ENCODE peak calls at places on chromosome 11, in nine cellular contexts. M, Q, D, P, T, X, I, B and L are unnamed samples.

GRCh38 chr11:111530091-111530490 is 10.4 kb upstream of the LAYN start:
- DNase-seq in P (no peak), B (no peak), T (no peak), Q (no peak), I (no peak), D (no peak), X (no peak), M (no peak), L (no peak)

GRCh38 chr11:93704237-93704636 is 37.1 kb downstream of the TAF1D start:
- DNase-seq in T (peak), Q (no peak), M (peak), B (no peak), I (no peak), D (no peak), P (no peak), X (no peak), L (no peak)

GRCh38 chr11:77171885-77172665 is 44.0 kb downstream of the MYO7A start:
- DNase-seq in P (no peak), T (no peak), D (no peak), M (peak), Q (no peak), X (peak), B (no peak), I (no peak), L (peak)

GRCh38 chr11:28448186-28448585 is 340.0 kb downstream of the METTL15 start:
- DNase-seq in D (no peak), I (no peak), M (no peak), X (no peak), B (no peak), T (no peak), P (no peak), Q (no peak), L (no peak)

GRCh38 chr11:78795862-78796261 is 221.2 kb upstream of the NARS2 start:
- DNase-seq in D (no peak), B (no peak), M (no peak), T (no peak), Q (peak), X (peak), P (no peak), I (no peak), L (no peak)

GRCh38 chr11:23217072-23217471 is 356.8 kb upstream of the CCDC179 start:
- DNase-seq in B (no peak), Q (no peak), D (no peak), P (no peak), M (no peak), I (no peak), T (no peak), X (no peak), L (no peak)

GRCh38 chr11:112532506-112532905 is 271.8 kb upstream of the PLET1 start:
- DNase-seq in P (no peak), T (no peak), D (no peak), I (no peak), M (no peak), Q (no peak), B (no peak), X (peak), L (no peak)

GRCh38 chr11:119903389-119903788 is 174.4 kb upstream of the NECTIN1 start:
- DNase-seq in I (no peak), T (no peak), X (no peak), P (no peak), M (no peak), Q (no peak), B (peak), D (no peak), L (no peak)

GRCh38 chr11:122093731-122094130 is 22.3 kb downstream of the BLID start:
- DNase-seq in P (no peak), I (no peak), B (no peak), M (no peak), D (no peak), Q (no peak), T (no peak), X (no peak), L (no peak)

GRCh38 chr11:131760191-131760951 is 390.0 kb downstream of the NTM start:
- DNase-seq in T (no peak), M (peak), X (peak), I (no peak), D (no peak), P (no peak), Q (no peak), B (no peak), L (peak)

GRCh38 chr11:10117709-10118341 is 176.2 kb downstream of the SBF2 start:
- DNase-seq in T (no peak), B (no peak), X (peak), M (no peak), D (no peak), Q (no peak), P (no peak), I (no peak), L (no peak)